ENCODE peak calls at places on chromosomes 12 and 14, in four cellular contexts. P is effector memory CD8-positive, alpha-beta T cell; F is D341Med; Q is amniotic stem cell. C is an unnamed sample.

GRCh38 chr12:121196902-121197301 is 13.0 kb upstream of the P2RX4 start:
- DNase-seq in F (no peak), P (no peak), Q (no peak), C (no peak)

GRCh38 chr14:65565948-65566347 is 153.4 kb downstream of the FUT8 start:
- DNase-seq in Q (no peak), F (no peak), P (no peak), C (no peak)

GRCh38 chr12:107594995-107595394 is 90.6 kb upstream of the PWP1 start:
- DNase-seq in F (no peak), Q (no peak), P (no peak), C (no peak)

GRCh38 chr14:70754989-70755388 is 54.3 kb downstream of the MAP3K9 start:
- DNase-seq in F (no peak), P (no peak), Q (no peak), C (no peak)

GRCh38 chr14:50944647-50945413 is 547 bp upstream of the PYGL start:
- DNase-seq in Q (no peak), F (no peak), P (no peak), C (peak)

GRCh38 chr12:7162691-7163114 is 26.8 kb upstream of the PEX5 start:
- DNase-seq in F (peak), Q (no peak), P (no peak), C (peak)

GRCh38 chr12:17976202-17976601 is 113.8 kb downstream of the RERGL start:
- DNase-seq in Q (no peak), P (no peak), F (peak), C (peak)

GRCh38 chr14:50320279-50320678 is 8.2 kb downstream of the DMAC2L start:
- DNase-seq in F (no peak), P (no peak), Q (no peak), C (no peak)

GRCh38 chr12:26773313-26774104 is 59.5 kb downstream of the ITPR2 start:
- DNase-seq in P (no peak), Q (no peak), F (no peak), C (peak)

GRCh38 chr12:109092484-109093021 is 719 bp downstream of the ALKBH2 start:
- DNase-seq in F (no peak), P (no peak), Q (no peak), C (peak)

GRCh38 chr12:100826323-100826722 is 31.7 kb downstream of the ANO4 start:
- DNase-seq in Q (peak), F (no peak), P (no peak), C (no peak)

GRCh38 chr12:46240436-46240835 is 28.4 kb downstream of the SLC38A1 start:
- DNase-seq in Q (no peak), P (no peak), F (peak), C (peak)

C was measured in NCI-H82.